ENCODE peak calls at places on chromosomes 5 and 9, in nine cellular contexts. K is uterus; O is keratinocyte; G is psoas muscle; Q is gastrocnemius medialis; D is left lung; C is lung; U is body of pancreas; J is CD8-positive, alpha-beta memory T cell. Z is an unnamed sample. For H3K9me3, the result is how much of the 10 kb centered on the place peaks cover.

GRCh38 chr5:79075646-79076426 is 6.3 kb downstream of the BHMT2 start:
- DNase-seq in U (no peak), G (no peak), Q (no peak), J (no peak), K (no peak), D (no peak), O (no peak), C (no peak), Z (no peak)

GRCh38 chr5:126460459-126460858 is 37.2 kb downstream of the GRAMD2B start:
- DNase-seq in U (no peak), J (no peak), K (no peak), D (no peak), Q (no peak), G (no peak), O (no peak), C (no peak), Z (no peak)

GRCh38 chr5:139731281-139731680 is 64.3 kb upstream of the PSD2 start:
- DNase-seq in Q (no peak), U (no peak), K (no peak), G (no peak), J (no peak), D (no peak), C (no peak), O (no peak), Z (no peak)

GRCh38 chr5:150488519-150489357 is 19.2 kb upstream of the NDST1 start:
- DNase-seq in O (no peak), J (no peak), K (peak), G (peak), C (peak), Q (peak), U (peak), D (peak), Z (peak)

GRCh38 chr9:126696764-126697145 is 83.0 kb downstream of the LMX1B start:
- DNase-seq in C (no peak), O (no peak), U (peak), K (no peak), G (peak), J (peak), Q (no peak), D (no peak), Z (no peak)

GRCh38 chr5:108653201-108653600 is 94.5 kb upstream of the FER start:
- DNase-seq in U (no peak), C (no peak), K (no peak), G (no peak), Q (no peak), J (no peak), D (no peak), O (no peak), Z (no peak)

GRCh38 chr5:12023614-12024241 is 119.5 kb upstream of the CTNND2 start:
- DNase-seq in J (no peak), C (no peak), G (no peak), U (no peak), O (no peak), D (no peak), Q (no peak), K (no peak), Z (peak)

GRCh38 chr9:115262477-115262876 is 144.5 kb upstream of the TNC start:
- DNase-seq in O (peak), D (peak), C (peak), Q (no peak), U (peak), J (no peak), K (peak), G (peak), Z (peak)

GRCh38 chr9:76378367-76379073 is 15.7 kb downstream of the RFK start:
- DNase-seq in U (no peak), Q (no peak), D (no peak), C (no peak), K (no peak), O (no peak), G (no peak), J (no peak), Z (no peak)

GRCh38 chr5:42612997-42613396 is 143.6 kb upstream of the CCDC152 start:
- DNase-seq in U (no peak), Q (no peak), O (no peak), G (no peak), J (no peak), D (no peak), K (no peak), C (no peak), Z (no peak)

GRCh38 chr9:110828148-110828730 is 159.6 kb downstream of the MUSK start:
- DNase-seq in C (no peak), K (peak), Q (peak), U (peak), J (no peak), G (no peak), D (no peak), O (no peak), Z (no peak)

GRCh38 chr5:137629646-137630045 is 106.2 kb downstream of the KLHL3 start:
- DNase-seq in O (peak), U (no peak), D (no peak), K (no peak), J (no peak), C (peak), G (no peak), Q (no peak), Z (peak)

GRCh38 chr5:157900644-157901043 is 41.7 kb upstream of the CLINT1 start:
- DNase-seq in Q (no peak), K (no peak), J (no peak), C (no peak), G (no peak), D (no peak), O (no peak), U (no peak), Z (no peak)

GRCh38 chr5:86665984-86666760 is 48.4 kb downstream of the COX7C start:
- DNase-seq in D (no peak), U (peak), C (no peak), J (peak), Q (no peak), K (no peak), G (no peak), O (no peak), Z (no peak)

GRCh38 chr5:80754900-80755299 is 100.1 kb upstream of the DHFR start:
- DNase-seq in D (no peak), G (no peak), U (no peak), O (no peak), Q (no peak), C (no peak), K (no peak), J (no peak), Z (no peak)

GRCh38 chr5:147898875-147899401 is 7.4 kb downstream of the C5orf46 start:
- DNase-seq in Q (no peak), J (no peak), D (no peak), K (no peak), G (no peak), C (no peak), U (no peak), O (no peak), Z (no peak)

GRCh38 chr5:6759401-6759800 is 46.2 kb downstream of the TENT4A start:
- DNase-seq in G (peak), J (no peak), U (peak), Q (no peak), K (no peak), O (peak), C (no peak), D (no peak), Z (peak)

GRCh38 chr9:20658677-20659473 is 25.2 kb upstream of the FOCAD start:
- DNase-seq in C (no peak), G (no peak), U (no peak), D (no peak), K (no peak), Q (no peak), J (no peak), O (no peak), Z (no peak)

GRCh38 chr9:7212101-7212500 is 454.3 kb downstream of the KDM4C start:
- DNase-seq in J (no peak), Q (no peak), G (no peak), D (no peak), U (no peak), C (no peak), K (no peak), O (no peak), Z (no peak)

GRCh38 chr9:15373881-15374280 is 48.8 kb upstream of the SNAPC3 start:
- DNase-seq in D (no peak), C (no peak), J (no peak), K (no peak), G (no peak), U (no peak), O (no peak), Q (no peak), Z (peak)
- H3K27ac ChIP-seq in D (peak), C (no peak), J (no peak), K (peak), G (no peak), U (no peak), O (no peak), Q (no peak), Z (peak)

GRCh38 chr5:105428461-105429129 is 1866.0 kb upstream of the NUDT12 start:
- DNase-seq in O (no peak), G (no peak), K (no peak), D (no peak), U (no peak), C (no peak), J (no peak), Q (no peak), Z (no peak)

GRCh38 chr5:105430516-105430915 is 1867.9 kb upstream of the NUDT12 start:
- DNase-seq in O (no peak), J (no peak), K (no peak), G (no peak), U (no peak), C (no peak), D (no peak), Q (no peak), Z (no peak)
- H3K9me3 ChIP-seq in O (under half), J (under half), K (under half), G (under half), U (under half), C (under half), D (under half), Q (under half), Z (under half)

DNA sequence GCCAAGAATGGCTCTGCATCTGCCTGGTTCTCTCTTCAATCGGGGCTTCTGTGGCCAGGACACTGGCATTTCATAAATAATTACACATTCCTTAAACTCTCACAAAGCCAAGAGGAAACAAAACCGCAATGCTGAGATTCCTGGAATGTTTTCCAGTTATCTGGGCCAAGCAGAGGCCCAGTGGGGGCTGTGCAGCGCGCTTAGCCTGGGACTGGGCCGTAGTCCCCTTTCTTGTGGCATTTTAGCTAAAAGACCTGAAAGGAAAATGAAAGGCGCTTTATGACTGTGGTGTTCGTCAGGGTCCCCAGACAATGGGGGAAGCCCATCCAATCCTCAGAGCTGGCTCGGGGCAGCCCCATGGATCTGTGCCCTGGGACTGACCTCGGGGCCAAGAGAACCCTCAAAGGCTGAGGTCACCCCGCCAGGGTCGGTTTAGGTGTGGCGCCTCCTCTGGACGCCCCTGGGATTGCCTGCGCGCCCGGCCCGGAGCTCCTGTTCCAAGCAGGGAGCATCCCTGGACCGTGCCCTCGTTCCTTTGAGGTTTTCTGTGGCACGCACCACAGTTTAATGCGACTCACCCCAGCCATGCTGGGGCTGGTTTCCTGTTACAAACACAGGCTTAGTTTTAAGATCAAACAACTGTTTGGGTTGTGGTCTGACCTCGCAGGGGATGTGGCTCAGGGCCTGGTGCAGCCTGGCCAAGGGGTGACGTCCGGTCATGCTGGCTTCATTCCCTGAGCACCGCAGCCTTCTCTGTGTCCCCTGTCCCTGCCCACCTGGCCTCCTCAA is 51.5 kb upstream of the NKD2 start:
- DNase-seq in O (no peak), Q (no peak), G (peak), K (no peak), U (peak), C (no peak), D (no peak), J (no peak), Z (peak)
- H3K27ac ChIP-seq in O (no peak), Q (no peak), G (no peak), K (peak), U (peak), C (peak), D (peak), J (no peak), Z (peak)

GRCh38 chr9:122718038-122718437 is 5.8 kb upstream of the OR1L4 start:
- DNase-seq in J (no peak), U (no peak), Q (no peak), O (no peak), G (no peak), D (no peak), C (no peak), K (no peak), Z (no peak)

GRCh38 chr9:122719218-122719617 is 4.6 kb upstream of the OR1L4 start:
- DNase-seq in J (no peak), K (no peak), O (no peak), D (no peak), Q (no peak), U (no peak), G (no peak), C (no peak), Z (no peak)

DNA sequence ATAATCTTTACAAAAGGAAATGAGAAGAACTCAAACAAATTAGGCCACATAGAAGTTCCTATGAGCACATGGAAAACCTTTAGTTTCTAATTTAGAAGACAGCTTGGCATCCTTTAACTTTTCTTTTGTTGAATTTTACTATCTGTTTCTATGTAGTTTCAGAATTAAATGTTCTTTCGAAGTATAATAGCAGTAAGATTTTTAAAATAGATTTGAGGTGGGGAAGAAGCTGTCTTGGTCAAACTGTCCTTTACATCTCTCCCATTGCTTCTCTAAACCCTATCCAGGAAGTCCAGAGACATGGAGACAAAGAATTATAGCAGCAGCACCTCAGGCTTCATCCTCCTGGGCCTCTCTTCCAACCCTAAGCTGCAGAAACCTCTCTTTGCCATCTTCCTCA is at the start of gene OR1L4:
- DNase-seq in O (no peak), G (no peak), J (no peak), C (no peak), Q (no peak), D (no peak), K (no peak), U (no peak), Z (no peak)
- H3K9me3 ChIP-seq in O (under half), G (under half), J (under half), C (under half), Q (under half), D (under half), K (under half), U (under half), Z (under half)

DNA sequence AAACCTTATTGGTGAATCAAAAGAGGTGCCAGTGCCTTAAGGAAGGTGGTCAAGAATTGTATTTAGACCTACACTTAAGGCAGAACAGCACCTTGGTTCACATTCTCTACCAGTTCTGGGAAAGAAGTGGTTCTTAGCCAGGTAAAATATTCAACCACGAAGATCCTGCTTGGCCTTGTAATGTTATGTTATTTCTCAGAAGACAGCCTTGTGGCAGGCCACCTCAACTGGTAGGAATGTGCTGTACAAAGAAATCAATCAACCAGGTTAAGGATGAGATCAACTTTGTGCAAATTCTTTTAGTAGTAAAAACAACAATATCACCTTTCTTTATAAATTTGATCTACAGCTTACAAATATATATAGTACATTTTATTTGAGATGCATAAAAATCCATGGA is 246.8 kb downstream of the ARRDC3 start:
- DNase-seq in J (no peak), O (peak), C (no peak), G (no peak), U (no peak), Q (no peak), D (no peak), K (no peak), Z (no peak)
- H3K27ac ChIP-seq in J (no peak), O (peak), C (no peak), G (no peak), U (peak), Q (no peak), D (no peak), K (no peak), Z (no peak)

GRCh38 chr5:103079796-103080195 is 40.1 kb downstream of the GIN1 start:
- DNase-seq in O (no peak), U (no peak), D (no peak), Q (no peak), J (no peak), C (no peak), K (no peak), G (no peak), Z (no peak)
- H3K9me3 ChIP-seq in O (under half), U (under half), D (under half), Q (under half), J (under half), C (under half), K (under half), G (half or more), Z (under half)

GRCh38 chr5:72598461-72599433 is 91.5 kb upstream of the ZNF366 start:
- DNase-seq in K (no peak), J (no peak), O (no peak), D (no peak), U (no peak), C (no peak), G (no peak), Q (no peak), Z (no peak)
- H3K27ac ChIP-seq in K (peak), J (no peak), O (peak), D (peak), U (peak), C (no peak), G (peak), Q (peak), Z (peak)

GRCh38 chr5:140869555-140869886 is 764 bp downstream of the PCDHA11 start:
- DNase-seq in K (no peak), U (no peak), G (no peak), O (no peak), D (no peak), J (no peak), Q (no peak), C (no peak), Z (no peak)

GRCh38 chr5:140870221-140871201 is 1.8 kb downstream of the PCDHA11 start:
- DNase-seq in D (no peak), G (no peak), J (no peak), Q (no peak), C (no peak), U (no peak), K (no peak), O (no peak), Z (no peak)

DNA sequence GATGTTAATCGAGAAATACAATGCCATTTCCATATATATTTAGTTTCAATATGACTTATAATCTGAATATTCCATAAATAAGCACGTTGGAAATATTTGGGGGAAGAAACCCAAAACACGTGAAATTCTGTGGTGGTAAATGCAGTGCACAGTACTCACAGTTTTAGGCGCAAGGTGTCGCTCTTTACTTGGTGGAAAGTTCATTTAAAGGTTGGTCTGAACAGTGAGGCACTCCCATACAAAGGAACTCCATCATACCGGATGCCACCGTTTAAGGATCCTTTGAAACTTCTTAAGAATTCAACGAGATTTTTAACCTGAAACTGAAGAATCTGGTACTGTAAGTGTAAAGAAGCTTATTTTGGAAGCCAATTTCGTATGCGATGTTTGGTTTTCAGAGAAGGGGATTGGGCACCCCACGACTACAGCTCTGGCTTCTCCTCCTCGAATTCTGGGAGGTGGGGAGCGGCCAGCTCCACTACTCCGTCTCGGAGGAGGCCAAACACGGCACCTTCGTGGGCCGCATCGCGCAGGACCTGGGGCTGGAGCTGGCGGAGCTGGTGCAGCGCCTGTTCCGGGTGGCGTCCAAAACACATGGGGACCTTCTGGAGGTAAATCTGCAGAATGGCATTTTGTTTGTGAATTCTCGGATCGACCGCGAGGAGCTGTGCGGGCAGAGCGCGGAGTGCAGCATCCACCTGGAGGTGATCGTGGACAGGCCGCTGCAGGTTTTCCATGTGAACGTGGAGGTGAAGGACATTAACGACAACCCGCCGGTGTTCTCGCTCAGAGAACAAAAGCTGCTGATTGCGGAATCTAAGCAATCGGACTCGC is at the start of gene PCDHA11:
- DNase-seq in G (no peak), Q (no peak), O (no peak), J (no peak), D (no peak), U (no peak), C (no peak), K (no peak), Z (no peak)
- H3K9me3 ChIP-seq in G (under half), Q (under half), O (under half), J (under half), D (under half), U (under half), C (under half), K (under half), Z (under half)

GRCh38 chr5:3118321-3118720 is 366.8 kb upstream of the IRX2 start:
- DNase-seq in O (no peak), Q (no peak), G (no peak), U (no peak), D (no peak), C (no peak), K (no peak), J (no peak), Z (no peak)

GRCh38 chr5:3121813-3122212 is 370.3 kb upstream of the IRX2 start:
- DNase-seq in C (no peak), O (no peak), D (no peak), J (no peak), U (no peak), Q (no peak), G (no peak), K (no peak), Z (no peak)

GRCh38 chr5:3120013-3120412 is 368.5 kb upstream of the IRX2 start:
- DNase-seq in U (no peak), Q (no peak), G (no peak), C (no peak), K (no peak), D (no peak), J (no peak), O (no peak), Z (no peak)

GRCh38 chr5:3122216-3122615 is 370.7 kb upstream of the IRX2 start:
- DNase-seq in Q (no peak), O (no peak), C (no peak), D (no peak), K (no peak), U (no peak), G (no peak), J (no peak), Z (no peak)

GRCh38 chr5:3119435-3119834 is 368.0 kb upstream of the IRX2 start:
- DNase-seq in O (no peak), D (no peak), K (no peak), G (no peak), C (no peak), Q (no peak), U (no peak), J (no peak), Z (no peak)
- H3K27ac ChIP-seq in O (no peak), D (no peak), K (no peak), G (no peak), C (no peak), Q (no peak), U (no peak), J (no peak), Z (no peak)

GRCh38 chr5:53714324-53715010 is 154.0 kb downstream of the NDUFS4 start:
- DNase-seq in G (no peak), Q (no peak), J (no peak), K (no peak), D (no peak), C (no peak), U (no peak), O (no peak), Z (no peak)

GRCh38 chr5:53712327-53712726 is 151.9 kb downstream of the NDUFS4 start:
- DNase-seq in D (no peak), C (no peak), O (no peak), K (no peak), G (no peak), U (no peak), J (no peak), Q (no peak), Z (no peak)
- H3K9me3 ChIP-seq in D (under half), C (under half), O (under half), K (under half), G (under half), U (under half), J (under half), Q (under half), Z (under half)

Z was measured in SJSA1.